ENCODE peak calls at places on chromosomes 7 and 10, in six cellular contexts. K is IMR-90, F is H9, L is mesenchymal stem cell, X is trophoblast cell, R is H1. G is an unnamed sample.

GRCh38 chr7:50739744-50740455 is 42.8 kb downstream of the GRB10 start:
- DNase-seq in F (no peak), R (no peak), X (no peak), L (no peak), K (no peak), G (no peak)

GRCh38 chr7:40279991-40280390 is 145.2 kb downstream of the SUGCT start:
- DNase-seq in L (no peak), X (no peak), R (no peak), F (no peak), K (no peak), G (no peak)

GRCh38 chr7:1807821-1808600 is 137.9 kb downstream of the ELFN1 start:
- DNase-seq in K (no peak), X (no peak), R (no peak), F (no peak), L (no peak), G (no peak)

GRCh38 chr7:4715385-4715770 is 33.3 kb downstream of the FOXK1 start:
- DNase-seq in R (no peak), K (peak), X (peak), F (no peak), L (peak), G (no peak)

GRCh38 chr7:129606801-129607200 is 4.7 kb upstream of the NRF1 start:
- DNase-seq in K (no peak), F (no peak), R (no peak), X (no peak), L (no peak), G (no peak)

GRCh38 chr7:155356323-155357105 is 58.8 kb downstream of the INSIG1 start:
- DNase-seq in X (no peak), K (no peak), F (peak), R (no peak), L (peak), G (no peak)

GRCh38 chr10:9010093-9010492 is 955.6 kb downstream of the GATA3 start:
- DNase-seq in F (no peak), K (no peak), R (no peak), L (no peak), X (no peak), G (no peak)

GRCh38 chr7:1425292-1426136 is 33.8 kb downstream of the MICALL2 start:
- DNase-seq in F (peak), X (no peak), R (peak), L (no peak), K (no peak), G (no peak)

GRCh38 chr7:34162017-34162565 is 256.8 kb downstream of the BMPER start:
- DNase-seq in K (peak), R (no peak), L (no peak), X (no peak), F (no peak), G (no peak)

GRCh38 chr7:13897825-13898224 is 91.6 kb downstream of the ETV1 start:
- DNase-seq in R (no peak), F (no peak), K (peak), L (peak), X (no peak), G (no peak)

GRCh38 chr7:2954433-2954853 is 89.2 kb downstream of the CARD11 start:
- DNase-seq in X (no peak), K (no peak), F (no peak), L (no peak), R (no peak), G (no peak)

GRCh38 chr7:86116-86515 is 106.3 kb upstream of the FAM20C start:
- DNase-seq in L (no peak), K (no peak), R (no peak), X (no peak), F (no peak), G (no peak)

GRCh38 chr10:57627642-57628178 is 640.0 kb downstream of the IPMK start:
- DNase-seq in F (peak), R (no peak), L (no peak), K (no peak), X (no peak), G (no peak)

GRCh38 chr10:72375585-72375984 is 20.9 kb upstream of the DNAJB12 start:
- DNase-seq in K (no peak), X (no peak), F (peak), R (no peak), L (no peak), G (no peak)

GRCh38 chr10:15035385-15036301 is 8.1 kb upstream of the OLAH start:
- DNase-seq in K (peak), F (peak), X (no peak), R (no peak), L (peak), G (no peak)

GRCh38 chr7:2585446-2585845 is 26.7 kb downstream of the IQCE start:
- DNase-seq in F (no peak), L (no peak), K (no peak), X (no peak), R (no peak), G (no peak)

GRCh38 chr10:124742418-124743187 is 1.6 kb downstream of the FAM53B start:
- DNase-seq in F (no peak), K (no peak), R (no peak), L (peak), X (no peak), G (no peak)

GRCh38 chr7:101733713-101734475 is 83.5 kb upstream of the CUX1 start:
- DNase-seq in X (peak), F (peak), K (peak), R (peak), L (peak), G (peak)

GRCh38 chr10:7478727-7479457 is 68.1 kb upstream of the SFMBT2 start:
- DNase-seq in F (no peak), L (no peak), K (no peak), R (no peak), X (no peak), G (no peak)

GRCh38 chr7:20799566-20800377 is 13.1 kb upstream of the SP8 start:
- DNase-seq in X (no peak), L (no peak), K (no peak), R (no peak), F (no peak), G (no peak)

GRCh38 chr7:20797174-20798080 is 10.7 kb upstream of the SP8 start:
- DNase-seq in X (peak), L (no peak), F (no peak), K (no peak), R (peak), G (no peak)

GRCh38 chr7:20796565-20796964 is 9.9 kb upstream of the SP8 start:
- DNase-seq in L (no peak), K (no peak), X (no peak), R (no peak), F (no peak), G (no peak)

GRCh38 chr7:20798694-20799121 is 12.0 kb upstream of the SP8 start:
- DNase-seq in F (peak), X (no peak), K (no peak), L (no peak), R (peak), G (no peak)

GRCh38 chr7:20798081-20798693 is 11.5 kb upstream of the SP8 start:
- DNase-seq in K (no peak), R (peak), X (peak), F (peak), L (peak), G (peak)
- H2BK5ac ChIP-seq in K (no peak), R (peak), X (no peak), F (no peak), L (no peak), G (peak)

GRCh38 chr10:74077416-74077815 is 73.2 kb downstream of the AP3M1 start:
- DNase-seq in R (no peak), L (no peak), X (no peak), F (no peak), K (no peak), G (no peak)
- H4K91ac ChIP-seq in R (no peak), L (no peak), X (no peak), F (no peak), K (no peak), G (no peak)

GRCh38 chr10:100999742-101000601 is at the start of gene LZTS2:
- DNase-seq in K (no peak), F (no peak), L (peak), R (peak), X (no peak), G (no peak)
- H2BK5ac ChIP-seq in K (peak), F (no peak), L (peak), R (peak), X (peak), G (peak)

DNA sequence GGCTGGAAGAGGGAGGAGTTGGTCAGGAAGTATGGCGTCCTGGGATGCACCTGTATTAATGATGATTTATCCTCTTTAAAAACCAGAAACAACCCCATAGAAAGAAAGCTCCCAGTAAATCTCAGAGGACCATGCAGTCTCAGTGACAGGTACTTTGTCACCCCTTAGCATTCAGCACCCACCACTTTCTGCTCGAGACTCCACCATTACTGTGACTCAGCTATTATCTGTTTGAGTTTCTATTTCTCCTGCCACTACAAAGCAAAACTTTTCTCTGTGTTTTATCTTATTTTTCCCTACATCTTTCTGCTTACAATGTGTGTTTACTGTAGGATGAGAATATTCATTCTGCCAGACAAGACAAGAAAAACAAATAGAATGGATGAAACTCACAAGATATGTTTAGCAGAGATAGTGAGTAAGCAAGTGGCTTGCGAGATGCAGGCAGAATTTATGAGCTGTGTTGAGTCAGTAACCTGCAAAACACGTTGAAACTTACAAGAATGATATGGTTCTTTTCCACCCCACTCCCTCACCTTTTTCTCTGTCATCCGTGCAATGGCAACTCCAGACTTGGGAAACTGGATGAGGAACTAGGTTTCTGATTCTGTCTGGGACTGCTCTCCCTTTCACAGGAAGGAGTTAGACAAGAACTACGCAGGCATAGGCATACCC is 127.1 kb downstream of the AOAH start:
- DNase-seq in L (peak), K (no peak), R (no peak), F (no peak), X (peak), G (no peak)
- H4K91ac ChIP-seq in L (no peak), K (no peak), R (no peak), F (no peak), X (no peak), G (no peak)